ENCODE peak calls at places on chromosomes 2 and 18, in five cellular contexts. One of them, this sample, is unnamed.

GRCh38 chr2:218404351-218405145 is 4.9 kb downstream of the CTDSP1 start:
- DNase-seq in HepG2: no peak
- DNase-seq in K562: no peak
- DNase-seq in A549: no peak
- DNase-seq in Panc1: no peak
- DNase-seq in this sample: no peak

GRCh38 chr2:209473930-209474419 is 50.1 kb downstream of the MAP2 start:
- DNase-seq in HepG2: peak
- DNase-seq in K562: no peak
- DNase-seq in A549: peak
- DNase-seq in Panc1: peak
- DNase-seq in this sample: peak

GRCh38 chr18:32777049-32777448 is 4.2 kb upstream of the KLHL14 start:
- DNase-seq in HepG2: peak
- DNase-seq in K562: no peak
- DNase-seq in A549: no peak
- DNase-seq in Panc1: no peak
- DNase-seq in this sample: no peak

GRCh38 chr18:71630686-71631085 is 913.5 kb downstream of the CBLN2 start:
- DNase-seq in HepG2: no peak
- DNase-seq in K562: no peak
- DNase-seq in A549: no peak
- DNase-seq in Panc1: no peak
- DNase-seq in this sample: no peak

GRCh38 chr2:120317180-120317533 is 28.8 kb upstream of the INHBB start:
- DNase-seq in HepG2: no peak
- DNase-seq in K562: no peak
- DNase-seq in A549: no peak
- DNase-seq in Panc1: no peak
- DNase-seq in this sample: no peak

GRCh38 chr2:167506395-167506794 is 618.1 kb downstream of the XIRP2 start:
- DNase-seq in HepG2: no peak
- DNase-seq in K562: no peak
- DNase-seq in A549: no peak
- DNase-seq in Panc1: no peak
- DNase-seq in this sample: no peak

GRCh38 chr2:76998713-76999112 is 523.5 kb downstream of the LRRTM4 start:
- DNase-seq in HepG2: no peak
- DNase-seq in K562: no peak
- DNase-seq in A549: no peak
- DNase-seq in Panc1: no peak
- DNase-seq in this sample: no peak

GRCh38 chr2:30218814-30219213 is 12.5 kb upstream of the LBH start:
- DNase-seq in HepG2: no peak
- DNase-seq in K562: no peak
- DNase-seq in A549: no peak
- DNase-seq in Panc1: no peak
- DNase-seq in this sample: peak

GRCh38 chr2:177088542-177088941 is 124.1 kb upstream of the HNRNPA3 start:
- DNase-seq in HepG2: no peak
- DNase-seq in K562: no peak
- DNase-seq in A549: no peak
- DNase-seq in Panc1: no peak
- DNase-seq in this sample: no peak

DNA sequence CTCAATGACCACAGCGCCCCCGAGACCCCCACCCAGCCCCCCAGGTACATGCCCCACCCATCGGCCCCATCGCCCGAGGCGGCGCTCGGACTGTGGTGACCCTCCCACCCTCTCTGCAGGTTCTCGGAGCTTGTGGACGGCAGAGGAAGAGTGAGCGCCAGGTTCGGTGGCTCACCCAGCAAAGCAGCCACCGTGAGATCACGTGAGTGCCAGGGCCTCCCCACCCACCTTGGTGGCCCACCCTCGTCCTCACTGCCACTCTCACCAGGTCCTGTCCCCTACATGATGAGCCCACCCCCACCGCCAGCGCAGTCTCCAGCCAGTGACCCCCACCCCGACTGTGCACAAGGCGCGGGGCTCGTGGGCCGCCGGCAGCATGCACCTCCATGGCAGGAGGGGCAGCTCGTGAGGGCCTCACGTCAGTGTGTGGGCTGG is 30.4 kb downstream of the MTERF4 start:
- DNase-seq in HepG2: no peak
- DNase-seq in K562: no peak
- DNase-seq in A549: no peak
- DNase-seq in Panc1: no peak
- DNase-seq in this sample: no peak
- TF ChIP-seq REST in HepG2: no peak
- TF ChIP-seq REST in K562: no peak
- TF ChIP-seq REST in A549: no peak
- TF ChIP-seq REST in Panc1: no peak
- TF ChIP-seq REST in this sample: no peak

DNA sequence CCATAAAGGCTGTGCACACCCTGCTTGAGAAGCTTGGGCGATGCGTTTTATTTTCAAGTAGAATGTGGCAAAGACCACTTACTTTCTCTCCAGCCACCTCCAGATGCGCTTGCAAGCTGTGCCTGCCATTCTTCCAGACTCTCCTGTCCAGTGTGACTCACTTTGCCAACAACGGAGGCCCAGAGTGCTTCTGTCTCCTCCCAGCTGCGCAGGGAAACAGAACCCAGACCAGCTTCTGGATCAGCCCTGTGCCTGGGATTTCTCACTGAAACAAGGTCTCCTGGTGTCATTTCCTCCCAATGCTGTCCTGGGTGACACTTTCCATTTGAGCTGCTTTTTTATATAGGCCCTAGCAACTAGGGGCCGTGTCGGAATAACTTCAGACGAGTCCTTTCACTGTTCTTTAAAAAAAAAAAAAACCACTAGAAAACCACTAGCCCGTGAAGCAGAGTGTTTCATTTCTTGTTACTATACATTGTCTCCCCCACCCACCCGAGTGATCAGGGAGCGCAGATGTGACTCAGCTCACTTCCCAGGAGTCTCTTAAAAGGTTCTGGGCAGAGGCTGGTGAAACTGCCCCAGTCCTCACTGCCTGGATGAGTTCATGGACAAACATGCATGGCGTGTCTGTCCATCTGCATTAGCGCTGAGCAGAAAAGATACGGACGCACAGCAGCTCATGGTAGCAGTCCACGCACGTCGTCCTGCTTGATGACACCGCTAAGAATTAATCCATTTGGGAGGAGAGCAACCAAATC is 25.3 kb upstream of the RPL31 start:
- DNase-seq in HepG2: no peak
- DNase-seq in K562: no peak
- DNase-seq in A549: no peak
- DNase-seq in Panc1: no peak
- DNase-seq in this sample: no peak
- TF ChIP-seq REST in HepG2: no peak
- TF ChIP-seq REST in K562: no peak
- TF ChIP-seq REST in A549: no peak
- TF ChIP-seq REST in Panc1: no peak
- TF ChIP-seq REST in this sample: no peak

DNA sequence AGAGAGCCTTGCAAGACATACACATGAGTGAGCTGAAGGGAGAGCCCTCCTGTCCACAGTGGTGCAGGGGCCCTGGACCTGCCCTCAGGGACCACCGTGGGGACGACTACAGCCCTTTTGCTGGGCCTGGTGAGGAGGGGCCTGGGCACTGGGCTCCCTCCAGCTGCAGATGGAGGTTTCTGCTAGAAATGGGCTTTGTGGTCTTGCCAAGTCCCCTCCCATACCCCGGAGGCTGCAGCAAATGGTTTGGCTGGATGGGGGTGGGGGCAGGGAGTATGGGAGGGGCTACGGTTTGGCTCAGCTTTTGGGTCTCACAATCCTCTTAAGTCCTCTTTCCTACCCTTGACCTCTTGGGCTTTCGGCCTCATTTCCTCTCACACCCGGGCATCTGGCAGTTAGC is 21.7 kb downstream of the TET3 start:
- DNase-seq in HepG2: no peak
- DNase-seq in K562: no peak
- DNase-seq in A549: no peak
- DNase-seq in Panc1: no peak
- DNase-seq in this sample: no peak
- TF ChIP-seq REST in HepG2: no peak
- TF ChIP-seq REST in K562: no peak
- TF ChIP-seq REST in A549: no peak
- TF ChIP-seq REST in Panc1: no peak
- TF ChIP-seq REST in this sample: no peak

DNA sequence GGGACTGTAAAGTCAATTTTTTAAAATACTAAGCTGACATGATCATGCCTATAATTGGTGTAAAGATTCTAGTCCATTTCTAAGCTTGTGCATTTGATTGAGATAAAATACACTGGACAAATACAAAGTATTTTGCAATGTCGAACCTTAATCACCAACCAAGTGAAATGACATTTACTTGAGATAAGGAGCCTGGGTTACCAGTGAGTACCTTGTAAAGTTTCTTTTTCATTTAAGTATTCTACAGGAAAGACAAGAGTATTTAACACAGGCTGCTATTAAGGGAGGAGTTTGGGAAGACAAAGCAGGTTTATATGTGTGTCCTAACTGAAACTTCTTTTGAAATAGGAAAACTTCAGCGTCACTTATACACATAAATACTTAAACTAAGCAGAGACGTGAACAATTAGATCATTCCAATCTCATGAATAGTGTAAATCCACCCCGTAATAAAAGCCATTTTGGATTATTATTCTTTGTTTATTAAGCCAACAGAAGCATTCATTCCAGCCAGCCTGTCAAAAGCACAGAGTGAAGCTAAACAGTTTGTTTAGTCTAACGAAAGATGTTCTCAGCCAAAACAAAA is 126.7 kb upstream of the CYP26B1 start:
- DNase-seq in HepG2: no peak
- DNase-seq in K562: no peak
- DNase-seq in A549: no peak
- DNase-seq in Panc1: no peak
- DNase-seq in this sample: no peak
- TF ChIP-seq REST in HepG2: no peak
- TF ChIP-seq REST in K562: no peak
- TF ChIP-seq REST in A549: no peak
- TF ChIP-seq REST in Panc1: no peak
- TF ChIP-seq REST in this sample: no peak

DNA sequence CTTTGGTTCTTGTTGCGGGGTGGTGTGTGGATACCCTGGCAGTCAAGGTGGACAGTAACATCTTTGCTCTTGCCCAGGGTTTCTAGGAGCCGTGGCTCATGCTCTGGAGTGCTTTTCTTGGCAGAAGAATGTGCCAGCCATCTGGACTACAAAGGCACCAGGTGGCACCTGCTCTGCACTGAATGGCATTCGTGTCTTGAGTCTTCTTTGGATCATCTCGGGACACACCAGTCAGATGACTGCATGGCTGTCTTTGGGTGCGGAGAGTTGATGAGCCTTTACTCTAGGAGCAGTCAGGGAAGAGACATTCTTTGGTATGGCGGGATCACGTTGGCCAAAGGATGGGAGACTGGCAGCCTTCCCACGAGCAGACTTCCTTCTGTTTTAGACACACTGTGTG is 104.1 kb upstream of the SEC11C start:
- DNase-seq in HepG2: no peak
- DNase-seq in K562: no peak
- DNase-seq in A549: no peak
- DNase-seq in Panc1: no peak
- DNase-seq in this sample: no peak
- TF ChIP-seq REST in HepG2: no peak
- TF ChIP-seq REST in K562: no peak
- TF ChIP-seq REST in A549: no peak
- TF ChIP-seq REST in Panc1: no peak
- TF ChIP-seq REST in this sample: no peak

GRCh38 chr18:3015203-3015590 is 2.3 kb upstream of the LPIN2 start:
- DNase-seq in HepG2: peak
- DNase-seq in K562: peak
- DNase-seq in A549: peak
- DNase-seq in Panc1: peak
- DNase-seq in this sample: peak
- TF ChIP-seq REST in HepG2: no peak
- TF ChIP-seq REST in K562: no peak
- TF ChIP-seq REST in A549: no peak
- TF ChIP-seq REST in Panc1: no peak
- TF ChIP-seq REST in this sample: no peak

DNA sequence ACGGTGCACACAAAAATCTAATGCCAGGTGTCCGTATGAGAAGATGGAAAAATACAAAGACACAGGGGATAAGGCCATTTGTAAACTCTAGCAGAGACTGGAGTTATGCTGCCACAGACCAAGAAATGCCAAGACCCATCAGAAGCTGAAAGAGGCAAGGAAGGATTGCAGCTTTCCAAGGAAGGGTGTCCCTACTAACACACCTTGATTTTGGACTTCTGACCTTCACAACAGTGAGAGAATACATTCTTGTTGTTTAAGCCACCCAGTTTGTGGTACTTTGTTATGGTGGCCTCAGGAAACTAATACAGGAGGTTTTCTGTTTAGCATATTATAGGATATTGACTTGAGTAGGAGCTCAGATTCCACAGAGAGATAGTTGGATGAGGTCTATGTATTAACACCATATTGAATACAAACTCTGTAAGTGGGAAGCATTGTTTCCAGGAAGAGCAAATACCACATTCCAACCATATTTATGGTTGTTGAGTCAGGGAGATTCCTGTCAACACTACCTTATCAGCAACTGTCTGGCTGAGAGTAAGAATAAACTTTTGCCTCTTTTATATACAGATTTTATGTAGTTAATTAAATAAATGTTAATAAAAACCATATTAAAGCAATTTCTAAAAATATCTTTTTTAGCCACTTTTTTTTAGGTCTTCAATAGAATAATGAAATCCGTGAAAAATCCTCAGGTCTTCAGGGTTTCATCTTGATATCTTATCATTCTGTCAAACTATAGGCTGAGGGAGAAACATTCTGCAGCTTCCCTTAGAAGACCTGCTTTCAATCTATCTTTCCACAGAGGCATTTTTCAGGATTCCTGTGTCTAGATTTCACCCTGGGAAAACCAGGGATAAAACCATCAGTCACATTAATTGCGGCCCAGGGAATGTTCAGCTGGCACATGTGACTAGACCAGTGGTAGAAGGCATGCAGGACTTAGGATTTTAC is 35.4 kb upstream of the HNMT start:
- DNase-seq in HepG2: peak
- DNase-seq in K562: no peak
- DNase-seq in A549: no peak
- DNase-seq in Panc1: no peak
- DNase-seq in this sample: no peak
- TF ChIP-seq REST in HepG2: no peak
- TF ChIP-seq REST in K562: no peak
- TF ChIP-seq REST in A549: no peak
- TF ChIP-seq REST in Panc1: no peak
- TF ChIP-seq REST in this sample: no peak